ENCODE peak calls at places on chromosomes 5 and 9, in six cellular contexts. A is endodermal cell, G is aorta, V is fibroblast of lung, Q is neuronal stem cell, Z is uterus. L is an unnamed sample.

GRCh38 chr5:132787076-132787475 is 10.0 kb upstream of the SEPTIN8 start:
- DNase-seq in Z (no peak), V (peak; percentile 75), G (no peak), A (no peak), Q (no peak), L (no peak)

GRCh38 chr5:84118551-84118950 is 266.1 kb downstream of the EDIL3 start:
- DNase-seq in G (no peak), Z (no peak), A (no peak), Q (no peak), V (no peak), L (no peak)

GRCh38 chr5:127907907-127908306 is 175.7 kb upstream of the SLC12A2 start:
- DNase-seq in Q (no peak), A (no peak), G (no peak), Z (no peak), V (no peak), L (no peak)

GRCh38 chr5:160787247-160787646 is 64.8 kb downstream of the ATP10B start:
- DNase-seq in Z (no peak), Q (no peak), G (no peak), A (peak; percentile 80), V (no peak), L (no peak)

GRCh38 chr5:9222054-9222738 is 323.7 kb downstream of the SEMA5A start:
- DNase-seq in A (peak; percentile 74), Z (no peak), Q (no peak), G (no peak), V (no peak), L (no peak)

GRCh38 chr9:112867275-112867991 is 23.2 kb downstream of the SLC46A2 start:
- DNase-seq in A (peak; percentile 80), Z (no peak), Q (no peak), V (peak; percentile 77), G (no peak), L (no peak)

GRCh38 chr5:56543431-56544385 is 271.6 kb upstream of the MAP3K1 start:
- DNase-seq in A (no peak), V (peak; percentile 71), Q (no peak), Z (no peak), G (no peak), L (no peak)

GRCh38 chr5:149289307-149289706 is 17.6 kb downstream of the AFAP1L1 start:
- DNase-seq in Z (no peak), G (no peak), A (no peak), Q (no peak), V (peak; percentile 24), L (no peak)

GRCh38 chr5:172757394-172758010 is 13.5 kb downstream of the DUSP1 start:
- DNase-seq in A (peak; percentile 68), Q (no peak), G (no peak), V (no peak), Z (no peak), L (no peak)

GRCh38 chr5:14240366-14240765 is 97.2 kb downstream of the TRIO start:
- DNase-seq in Q (no peak), A (no peak), G (no peak), V (peak; percentile 54), Z (no peak), L (no peak)
- H3K27ac ChIP-seq in Q (no peak overlapping the region), A (no peak overlapping the region), G (no peak overlapping the region), V (peak overlapping the region; percentile 17), Z (no peak overlapping the region), L (no peak overlapping the region)

GRCh38 chr5:77644443-77645157 is 6.1 kb upstream of the OTP start:
- DNase-seq in G (no peak), Q (no peak), V (no peak), Z (no peak), A (peak; percentile 81), L (no peak)

GRCh38 chr5:77645158-77645994 is 6.9 kb upstream of the OTP start:
- DNase-seq in Z (no peak), G (no peak), A (peak; percentile 85), V (no peak), Q (no peak), L (no peak)

GRCh38 chr5:77641963-77642589 is 3.6 kb upstream of the OTP start:
- DNase-seq in V (no peak), Z (no peak), G (no peak), Q (no peak), A (no peak), L (no peak)

GRCh38 chr5:77642915-77643653 is 4.6 kb upstream of the OTP start:
- DNase-seq in G (no peak), V (no peak), Q (no peak), A (peak; percentile 79), Z (no peak), L (no peak)

DNA sequence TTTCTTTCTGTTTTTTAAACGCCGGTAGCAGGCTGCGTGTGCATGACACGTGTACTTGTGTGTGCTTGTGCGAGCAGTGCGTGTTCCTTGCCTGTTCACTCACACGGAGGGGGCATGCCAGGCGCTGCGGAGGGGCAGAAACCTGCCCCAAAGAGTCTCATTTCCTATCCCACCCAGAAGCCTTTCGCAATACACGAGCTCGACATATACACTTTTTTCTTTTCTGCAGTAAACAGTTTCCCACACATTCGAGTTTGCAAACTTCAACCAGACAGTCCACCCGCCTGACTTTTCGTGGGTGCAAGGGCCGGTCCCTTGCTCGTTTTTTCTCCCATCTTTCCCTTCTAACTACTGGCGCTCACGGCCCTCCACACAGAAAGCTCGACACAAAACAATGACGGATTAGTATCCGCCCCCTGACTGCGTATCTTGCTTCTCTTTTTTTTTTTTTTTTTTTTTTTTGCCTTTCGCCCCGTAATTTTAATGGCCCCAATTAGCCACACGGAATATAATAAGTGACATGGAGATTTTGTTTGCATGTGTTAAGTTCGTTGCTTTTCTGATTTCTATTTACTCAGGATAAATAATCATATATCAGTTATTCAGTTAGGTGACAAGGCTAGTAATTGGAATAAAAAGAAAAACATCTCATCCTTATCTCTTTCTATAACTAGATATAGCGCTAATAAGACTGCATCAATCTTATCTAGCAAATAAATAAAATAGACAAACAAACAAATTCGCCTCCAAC is 5.3 kb upstream of the OTP start:
- DNase-seq in A (no peak), G (no peak), V (no peak), Q (no peak), Z (no peak), L (no peak)
- H3K27me3 ChIP-seq in A (peaks cover 100% of the 10 kb centered on the region), G (no peaks in the 10 kb centered on the region), V (peaks cover 69% of the 10 kb centered on the region), Q (peaks cover 21% of the 10 kb centered on the region), Z (peaks cover 17% of the 10 kb centered on the region), L (peaks cover 61% of the 10 kb centered on the region)

DNA sequence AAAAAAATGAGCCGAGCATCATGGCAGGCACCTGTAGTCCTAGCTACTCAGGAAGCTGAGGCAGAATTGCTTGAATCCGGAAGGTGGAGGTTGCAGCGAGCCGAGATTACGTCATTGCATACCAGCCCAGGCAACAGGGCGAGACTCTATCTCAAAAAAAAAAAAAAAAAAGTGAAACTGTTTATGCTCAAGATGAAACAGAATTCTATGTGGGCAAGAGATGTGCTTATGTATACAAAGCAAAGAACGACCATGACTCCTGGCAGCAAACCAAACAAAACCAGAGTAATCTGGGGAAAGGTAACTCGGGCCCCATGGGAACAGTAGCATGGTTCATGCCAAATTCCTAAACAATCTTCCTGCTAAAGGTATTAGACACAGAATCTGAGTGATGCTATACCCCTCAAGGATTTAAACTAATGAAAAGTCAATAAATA is 32.6 kb upstream of the PLAC8L1 start:
- DNase-seq in Z (no peak), Q (no peak), G (no peak), V (peak; percentile 50), A (no peak), L (no peak)
- H3K27ac ChIP-seq in Z (no peak overlapping the region), Q (no peak overlapping the region), G (no peak overlapping the region), V (no peak overlapping the region), A (no peak overlapping the region), L (no peak overlapping the region)

GRCh38 chr5:139845846-139846681 is 50.5 kb downstream of the PSD2 start:
- DNase-seq in A (no peak), Q (no peak), V (no peak), G (peak; percentile 68), Z (no peak), L (peak; percentile 60)
- H3K27me3 ChIP-seq in A (peaks cover 70% of the 10 kb centered on the region), Q (peaks cover 5% of the 10 kb centered on the region), V (peaks cover 9% of the 10 kb centered on the region), G (no peaks in the 10 kb centered on the region), Z (no peaks in the 10 kb centered on the region), L (no peaks in the 10 kb centered on the region)

DNA sequence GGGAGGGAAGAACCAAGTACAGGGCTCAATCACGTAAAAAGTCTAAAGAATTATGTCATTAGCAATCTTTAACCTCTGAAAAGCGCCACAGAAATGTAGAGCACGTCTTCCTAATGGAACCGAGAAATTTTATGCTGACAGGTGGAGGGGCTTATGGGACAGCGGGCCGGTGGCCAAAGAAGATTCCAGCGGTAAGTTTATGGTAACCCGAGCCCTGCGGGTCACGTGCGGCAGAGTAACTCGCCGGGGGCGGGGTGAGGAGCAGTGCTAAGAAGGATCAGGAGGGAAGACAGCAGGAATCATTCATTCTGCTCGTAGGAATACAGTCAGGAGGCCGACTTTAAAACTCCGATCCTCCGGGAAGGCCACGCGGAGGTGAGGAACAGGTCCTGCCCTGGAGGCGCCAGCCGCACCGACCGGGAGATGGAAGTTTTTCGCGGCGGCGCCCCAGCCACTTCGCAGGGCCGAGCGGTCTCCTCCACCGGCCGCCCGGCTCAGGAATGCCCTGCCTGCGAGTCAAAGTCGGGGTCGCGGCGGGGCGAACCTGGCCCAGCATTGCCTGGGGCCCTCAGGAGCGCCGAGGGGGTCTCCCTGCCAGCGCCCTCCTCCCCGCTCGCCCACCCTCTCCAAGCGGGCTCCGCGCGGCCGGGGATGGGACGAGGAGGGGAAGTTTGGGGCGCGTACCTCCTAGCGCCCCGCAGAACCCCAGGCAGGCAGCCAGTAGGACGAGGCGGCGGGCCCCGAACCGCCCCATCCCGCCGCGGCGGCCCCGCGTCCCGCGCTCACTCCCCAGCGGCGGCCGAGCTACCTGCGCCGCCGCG is 101.8 kb downstream of the ESM1 start:
- DNase-seq in Z (peak; percentile 50), A (peak; percentile 86), G (peak; percentile 86), Q (peak; percentile 40), V (peak; percentile 74), L (peak; percentile 14)
- H3K27ac ChIP-seq in Z (peak overlapping the region; percentile 33), A (no peak overlapping the region), G (no peak overlapping the region), Q (no peak overlapping the region), V (no peak overlapping the region), L (no peak overlapping the region)

GRCh38 chr9:96020822-96021615 is 145.5 kb downstream of the ERCC6L2 start:
- DNase-seq in Z (no peak), A (peak; percentile 76), G (peak; percentile 84), Q (peak; percentile 26), V (no peak), L (no peak)
- H3K27me3 ChIP-seq in Z (no peaks in the 10 kb centered on the region), A (peaks cover 72% of the 10 kb centered on the region), G (peaks cover 3% of the 10 kb centered on the region), Q (no peaks in the 10 kb centered on the region), V (peaks cover 50% of the 10 kb centered on the region), L (peaks cover 56% of the 10 kb centered on the region)

GRCh38 chr5:19002111-19002510 is 985.9 kb downstream of the CDH18 start:
- DNase-seq in Q (no peak), Z (no peak), G (no peak), V (no peak), A (no peak), L (no peak)

GRCh38 chr5:19001527-19001926 is 986.5 kb downstream of the CDH18 start:
- DNase-seq in G (no peak), A (no peak), Q (no peak), V (no peak), Z (no peak), L (no peak)

GRCh38 chr5:18999478-18999877 is 988.5 kb downstream of the CDH18 start:
- DNase-seq in G (no peak), Z (no peak), A (no peak), Q (no peak), V (no peak), L (no peak)

DNA sequence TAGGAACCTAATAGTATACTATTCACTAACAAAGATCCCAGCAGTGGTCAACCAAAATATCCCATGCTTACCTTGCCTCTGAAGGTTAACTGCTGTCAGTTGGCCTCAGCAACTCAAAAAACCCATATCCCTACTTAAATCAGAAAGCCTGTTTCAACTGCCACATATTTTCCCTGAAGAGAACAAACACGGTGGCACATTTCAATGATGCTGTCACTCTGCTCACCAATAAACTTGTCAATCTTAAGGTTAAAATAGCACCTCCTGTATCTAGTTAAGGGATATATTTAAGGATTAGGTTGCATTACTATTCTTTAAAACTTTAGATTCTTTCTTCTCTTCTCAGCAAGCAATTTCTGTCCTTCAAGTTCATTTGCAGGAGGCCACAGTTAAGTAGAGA is 986.9 kb downstream of the CDH18 start:
- DNase-seq in V (no peak), A (no peak), G (no peak), Q (no peak), Z (no peak), L (no peak)
- H3K27ac ChIP-seq in V (no peak overlapping the region), A (no peak overlapping the region), G (no peak overlapping the region), Q (no peak overlapping the region), Z (no peak overlapping the region), L (no peak overlapping the region)